ENCODE peak calls at places on chromosomes 16 and 17, in four cellular contexts. One of them, this sample, is unnamed.

GRCh38 chr17:48973806-48974205 is 5.4 kb upstream of the GIP start:
- DNase-seq in heart right ventricle: no peak
- DNase-seq in RWPE1: no peak
- DNase-seq in A549: no peak
- DNase-seq in this sample: no peak

GRCh38 chr16:57113664-57114063 is 21.3 kb downstream of the CPNE2 start:
- DNase-seq in heart right ventricle: no peak
- DNase-seq in RWPE1: no peak
- DNase-seq in A549: no peak
- DNase-seq in this sample: no peak

GRCh38 chr17:50689251-50689650 is 18.5 kb downstream of the ANKRD40 start:
- DNase-seq in heart right ventricle: no peak
- DNase-seq in RWPE1: no peak
- DNase-seq in A549: peak
- DNase-seq in this sample: no peak

GRCh38 chr16:79915264-79916160 is 315.0 kb upstream of the MAF start:
- DNase-seq in heart right ventricle: no peak
- DNase-seq in RWPE1: no peak
- DNase-seq in A549: peak
- DNase-seq in this sample: no peak

GRCh38 chr17:80938556-80938955 is 53.1 kb upstream of the CHMP6 start:
- DNase-seq in heart right ventricle: no peak
- DNase-seq in RWPE1: no peak
- DNase-seq in A549: no peak
- DNase-seq in this sample: no peak

GRCh38 chr17:49362723-49363117 is 670 bp upstream of the ZNF652 start:
- DNase-seq in heart right ventricle: no peak
- DNase-seq in RWPE1: peak
- DNase-seq in A549: no peak
- DNase-seq in this sample: no peak

GRCh38 chr16:535446-536405 is 8.2 kb downstream of the CAPN15 start:
- DNase-seq in heart right ventricle: no peak
- DNase-seq in RWPE1: peak
- DNase-seq in A549: peak
- DNase-seq in this sample: no peak

GRCh38 chr16:78576941-78577340 is 477.5 kb downstream of the WWOX start:
- DNase-seq in heart right ventricle: no peak
- DNase-seq in RWPE1: peak
- DNase-seq in A549: peak
- DNase-seq in this sample: peak

GRCh38 chr16:19829844-19830703 is 54.6 kb downstream of the GPRC5B start:
- DNase-seq in heart right ventricle: no peak
- DNase-seq in RWPE1: no peak
- DNase-seq in A549: no peak
- DNase-seq in this sample: no peak

GRCh38 chr17:51860934-51861561 is 297.5 kb downstream of the CA10 start:
- DNase-seq in heart right ventricle: no peak
- DNase-seq in RWPE1: no peak
- DNase-seq in A549: peak
- DNase-seq in this sample: peak

GRCh38 chr17:75036643-75037268 is 10.0 kb downstream of the ATP5PD start:
- DNase-seq in heart right ventricle: peak
- DNase-seq in RWPE1: peak
- DNase-seq in A549: peak
- DNase-seq in this sample: peak

GRCh38 chr17:61239953-61240352 is 159.7 kb upstream of the TBX2 start:
- DNase-seq in heart right ventricle: no peak
- DNase-seq in RWPE1: no peak
- DNase-seq in A549: no peak
- DNase-seq in this sample: no peak

GRCh38 chr17:13520899-13521572 is 80.7 kb downstream of the HS3ST3A1 start:
- DNase-seq in heart right ventricle: no peak
- DNase-seq in RWPE1: no peak
- DNase-seq in A549: no peak
- DNase-seq in this sample: no peak

GRCh38 chr16:75732871-75733270 is 6.6 kb upstream of the CPHXL start:
- DNase-seq in heart right ventricle: no peak
- DNase-seq in RWPE1: no peak
- DNase-seq in A549: no peak
- DNase-seq in this sample: no peak
- H3K27ac ChIP-seq in heart right ventricle: no peak
- H3K27ac ChIP-seq in RWPE1: no peak
- H3K27ac ChIP-seq in A549: no peak
- H3K27ac ChIP-seq in this sample: no peak

DNA sequence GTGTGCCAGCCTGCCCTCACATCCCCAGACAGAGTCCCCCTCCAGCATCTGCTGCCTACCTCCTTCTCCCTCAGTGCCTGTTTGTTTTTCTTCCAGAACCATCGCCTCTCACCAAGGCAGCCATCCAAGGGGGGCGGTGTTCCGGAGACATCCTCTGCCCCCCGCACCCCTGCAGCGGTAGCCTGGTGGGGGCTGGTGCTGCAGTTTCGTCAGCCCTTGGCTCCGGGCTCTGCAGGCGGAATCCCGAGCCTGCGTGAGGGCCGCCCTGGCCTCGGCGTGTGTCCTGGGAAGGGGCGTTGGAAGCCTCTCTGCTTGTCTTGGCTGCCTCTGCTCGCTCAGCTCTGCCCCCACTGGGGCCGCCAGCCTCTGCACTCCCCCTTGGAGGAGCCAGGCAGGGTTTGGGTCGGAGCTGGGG is 126.0 kb upstream of the CIBAR2 start:
- DNase-seq in heart right ventricle: peak
- DNase-seq in RWPE1: no peak
- DNase-seq in A549: no peak
- DNase-seq in this sample: no peak
- TF ChIP-seq CTCF in heart right ventricle: no peak
- TF ChIP-seq CTCF in RWPE1: no peak
- TF ChIP-seq CTCF in A549: no peak
- TF ChIP-seq CTCF in this sample: no peak

GRCh38 chr17:77210331-77210730 is 69.6 kb downstream of the SEC14L1 start:
- DNase-seq in heart right ventricle: no peak
- DNase-seq in RWPE1: no peak
- DNase-seq in A549: no peak
- DNase-seq in this sample: no peak
- H3K27ac ChIP-seq in heart right ventricle: no peak
- H3K27ac ChIP-seq in RWPE1: no peak
- H3K27ac ChIP-seq in A549: no peak
- H3K27ac ChIP-seq in this sample: no peak

DNA sequence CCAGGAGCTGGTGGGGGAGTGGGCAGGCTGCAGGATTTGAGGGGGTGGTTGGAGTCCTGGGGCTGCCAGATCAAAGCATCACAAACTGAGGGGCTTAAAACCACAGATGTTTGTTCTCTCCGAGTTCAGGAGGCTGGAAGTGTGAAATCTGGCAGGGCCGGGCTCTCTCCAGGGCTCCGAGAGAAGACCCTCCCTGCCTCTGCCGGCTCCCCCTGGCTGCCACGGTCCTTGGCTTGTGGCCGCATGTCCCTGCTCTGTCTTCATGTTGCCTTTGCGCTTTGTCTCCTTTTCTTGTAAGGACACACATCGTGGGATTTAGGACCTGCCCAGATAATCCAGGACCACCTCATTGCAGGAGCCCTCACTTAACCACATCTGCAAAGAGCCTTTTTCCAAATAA is 139.8 kb upstream of the GSE1 start:
- DNase-seq in heart right ventricle: no peak
- DNase-seq in RWPE1: no peak
- DNase-seq in A549: no peak
- DNase-seq in this sample: no peak
- TF ChIP-seq CTCF in heart right ventricle: no peak
- TF ChIP-seq CTCF in RWPE1: no peak
- TF ChIP-seq CTCF in A549: no peak
- TF ChIP-seq CTCF in this sample: no peak

GRCh38 chr16:27362570-27363245 is 39.3 kb upstream of the IL21R start:
- DNase-seq in heart right ventricle: no peak
- DNase-seq in RWPE1: no peak
- DNase-seq in A549: no peak
- DNase-seq in this sample: no peak

GRCh38 chr16:27363246-27363632 is 38.7 kb upstream of the IL21R start:
- DNase-seq in heart right ventricle: no peak
- DNase-seq in RWPE1: no peak
- DNase-seq in A549: no peak
- DNase-seq in this sample: no peak

GRCh38 chr16:27364493-27365141 is 37.4 kb upstream of the IL21R start:
- DNase-seq in heart right ventricle: no peak
- DNase-seq in RWPE1: peak
- DNase-seq in A549: peak
- DNase-seq in this sample: no peak

GRCh38 chr16:27365142-27366089 is 36.6 kb upstream of the IL21R start:
- DNase-seq in heart right ventricle: no peak
- DNase-seq in RWPE1: peak
- DNase-seq in A549: peak
- DNase-seq in this sample: peak

DNA sequence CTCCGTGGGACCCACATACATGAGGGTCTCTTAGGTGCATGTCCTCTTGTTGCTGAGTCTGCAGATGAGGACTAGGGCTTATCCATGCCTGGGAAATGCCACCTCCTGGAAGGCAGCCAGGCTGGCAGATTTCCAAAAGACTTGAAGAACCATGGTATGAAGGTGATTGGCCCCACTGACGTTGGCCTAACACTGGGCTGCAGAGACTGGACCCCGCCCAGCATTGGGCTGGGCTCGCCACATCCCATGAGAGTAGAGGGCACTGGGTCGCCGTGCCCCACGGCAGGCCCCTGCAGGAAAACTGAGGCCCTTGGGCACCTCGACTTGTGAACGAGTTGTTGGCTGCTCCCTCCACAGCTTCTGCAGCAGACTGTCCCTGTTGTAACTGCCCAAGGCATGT is 38.2 kb upstream of the IL21R start:
- DNase-seq in heart right ventricle: no peak
- DNase-seq in RWPE1: no peak
- DNase-seq in A549: peak
- DNase-seq in this sample: no peak
- H3K27ac ChIP-seq in heart right ventricle: no peak
- H3K27ac ChIP-seq in RWPE1: peak
- H3K27ac ChIP-seq in A549: peak
- H3K27ac ChIP-seq in this sample: peak

GRCh38 chr17:67276075-67276474 is 31.1 kb upstream of the HELZ start:
- DNase-seq in heart right ventricle: no peak
- DNase-seq in RWPE1: no peak
- DNase-seq in A549: peak
- DNase-seq in this sample: no peak
- TF ChIP-seq CTCF in heart right ventricle: no peak
- TF ChIP-seq CTCF in RWPE1: no peak
- TF ChIP-seq CTCF in A549: no peak
- TF ChIP-seq CTCF in this sample: no peak

DNA sequence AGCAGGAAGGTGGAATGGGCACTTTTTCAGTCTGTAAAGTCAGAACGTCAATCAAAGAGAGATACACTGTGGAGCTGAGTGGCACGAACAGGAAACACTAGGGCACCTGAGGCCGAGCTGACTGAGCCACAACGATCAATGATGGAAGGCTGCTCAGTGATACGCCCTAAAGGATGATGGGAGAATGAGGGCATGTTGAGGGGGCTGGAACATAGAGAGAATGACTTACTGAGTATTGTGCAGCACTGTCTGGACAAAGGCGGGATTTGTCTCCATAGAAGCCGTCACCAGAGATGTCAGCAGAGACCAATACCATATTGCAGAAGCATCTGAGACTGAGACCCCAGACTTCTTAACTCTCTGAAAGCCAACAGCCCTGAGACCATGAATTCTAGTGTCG is 33.4 kb downstream of the ZZEF1 start:
- DNase-seq in heart right ventricle: no peak
- DNase-seq in RWPE1: no peak
- DNase-seq in A549: no peak
- DNase-seq in this sample: no peak
- H3K27ac ChIP-seq in heart right ventricle: no peak
- H3K27ac ChIP-seq in RWPE1: no peak
- H3K27ac ChIP-seq in A549: no peak
- H3K27ac ChIP-seq in this sample: no peak